ENCODE peak calls at places on chromosomes 12 and 14, in four cellular contexts. W, D, N and L are unnamed samples.

GRCh38 chr12:132251310-132251709 is 78.1 kb downstream of the GALNT9 start:
- DNase-seq in W (no peak), N (no peak), D (no peak), L (no peak)

GRCh38 chr12:94980577-94980976 is 22.9 kb downstream of the NDUFA12 start:
- DNase-seq in N (no peak), D (peak), W (no peak), L (no peak)

GRCh38 chr12:108782971-108783370 is 51.7 kb upstream of the CORO1C start:
- DNase-seq in W (no peak), D (no peak), N (no peak), L (no peak)

GRCh38 chr14:31070431-31070830 is 44.3 kb upstream of the STRN3 start:
- DNase-seq in N (no peak), W (no peak), D (no peak), L (no peak)

GRCh38 chr12:24864796-24865125 is 84.1 kb downstream of the BCAT1 start:
- DNase-seq in D (no peak), N (no peak), W (no peak), L (no peak)

GRCh38 chr12:59708484-59708883 is 112.7 kb downstream of the SLC16A7 start:
- DNase-seq in D (no peak), N (no peak), W (no peak), L (no peak)

GRCh38 chr14:77151918-77152588 is 10.5 kb upstream of the ZDHHC22 start:
- DNase-seq in W (no peak), N (no peak), D (peak), L (no peak)

GRCh38 chr14:27730204-27730603 is 1036.4 kb upstream of the FOXG1 start:
- DNase-seq in D (no peak), W (no peak), N (no peak), L (no peak)

GRCh38 chr14:90054803-90055202 is 7.0 kb upstream of the KCNK13 start:
- DNase-seq in N (no peak), W (no peak), D (no peak), L (no peak)

GRCh38 chr14:68610251-68610793 is 182.5 kb downstream of the ZFP36L1 start:
- DNase-seq in N (no peak), D (no peak), W (no peak), L (no peak)

GRCh38 chr14:57866199-57866755 is 385 bp upstream of the SLC35F4 start:
- DNase-seq in N (no peak), D (no peak), W (no peak), L (no peak)

GRCh38 chr12:121214855-121215745 is 5.2 kb downstream of the P2RX4 start:
- DNase-seq in W (no peak), N (peak), D (no peak), L (peak)

GRCh38 chr14:94117856-94118255 is 7.3 kb downstream of the IFI27 start:
- DNase-seq in W (no peak), N (no peak), D (no peak), L (no peak)

GRCh38 chr14:104337381-104337780 is 199.0 kb downstream of the KIF26A start:
- DNase-seq in W (no peak), D (no peak), N (no peak), L (no peak)

GRCh38 chr14:89660183-89660582 is 243.2 kb upstream of the FOXN3 start:
- DNase-seq in N (no peak), W (no peak), D (no peak), L (no peak)

GRCh38 chr14:65373011-65373670 is 39.4 kb upstream of the FUT8 start:
- DNase-seq in W (no peak), N (no peak), D (no peak), L (no peak)

GRCh38 chr12:46401703-46402102 is 29.1 kb upstream of the SLC38A2 start:
- DNase-seq in D (no peak), W (no peak), N (no peak), L (no peak)

GRCh38 chr12:34398706-34399630 is 376.7 kb downstream of the ALG10 start:
- DNase-seq in W (no peak), D (no peak), N (no peak), L (no peak)